ENCODE peak calls at places on chromosomes 1 and 21, in seven cellular contexts. K is endothelial cell; L is activated CD4-positive, alpha-beta T cell treated with anti-CD3 and anti-CD28 coated beads for 48 hours; W is activated CD4-positive, alpha-beta memory T cell treated with anti-CD3 and anti-CD28 coated beads, Interleukin-2, amount 10 ng/mL, durations not matched to agents 7 days and 5 days; V is WERI-Rb-1; P is stimulated activated CD4-positive, alpha-beta T cell treated with anti-CD3 and anti-CD28 coated beads, TNF-alpha, amount 100 ng/mL, for 24 hours; N is activated naive CD4-positive, alpha-beta T cell. T is an unnamed sample.

GRCh38 chr1:36160949-36161485 is 5.1 kb downstream of the MAP7D1 start:
- DNase-seq in L (peak), P (peak), W (peak), N (peak), V (peak), K (peak), T (peak)

GRCh38 chr1:37753473-37754321 is 11.2 kb downstream of the EPHA10 start:
- DNase-seq in L (no peak), W (no peak), N (no peak), V (no peak), K (no peak), P (no peak), T (no peak)

GRCh38 chr1:36753451-36753850 is 270.7 kb upstream of the CSF3R start:
- DNase-seq in N (no peak), L (no peak), V (no peak), W (no peak), P (no peak), K (no peak), T (no peak)

GRCh38 chr1:117699953-117700352 is 94.1 kb downstream of the TENT5C start:
- DNase-seq in K (no peak), L (no peak), W (no peak), N (no peak), P (no peak), V (no peak), T (no peak)

GRCh38 chr1:230067441-230067870 is 418 bp downstream of the GALNT2 start:
- DNase-seq in L (peak), K (no peak), V (no peak), N (no peak), P (no peak), W (no peak), T (no peak)

GRCh38 chr1:22267413-22268257 is 124.7 kb upstream of the WNT4 start:
- DNase-seq in V (no peak), L (no peak), N (no peak), K (no peak), W (no peak), P (no peak), T (no peak)

GRCh38 chr1:10962483-10962882 is 50.0 kb upstream of the TARDBP start:
- DNase-seq in N (no peak), W (no peak), L (no peak), K (no peak), V (peak), P (no peak), T (no peak)

GRCh38 chr1:39170731-39171375 is 33.6 kb upstream of the MACF1 start:
- DNase-seq in N (no peak), K (no peak), L (no peak), P (no peak), V (peak), W (no peak), T (no peak)

GRCh38 chr1:176325664-176326063 is 118.6 kb upstream of the COP1 start:
- DNase-seq in K (no peak), W (no peak), L (no peak), P (no peak), N (no peak), V (no peak), T (no peak)

GRCh38 chr1:6244401-6245054 is 549 bp downstream of the HES3 start:
- DNase-seq in K (no peak), W (no peak), P (no peak), L (no peak), V (no peak), N (no peak), T (no peak)

GRCh38 chr1:150273310-150273709 is 720 bp downstream of the C1orf54 start:
- DNase-seq in L (no peak), V (no peak), W (no peak), K (no peak), P (no peak), N (no peak), T (no peak)

GRCh38 chr1:18705811-18706210 is 75.2 kb downstream of the PAX7 start:
- DNase-seq in L (no peak), K (no peak), N (no peak), W (no peak), P (no peak), V (peak), T (no peak)

GRCh38 chr1:39632491-39633417 is 6.7 kb downstream of the HEYL start:
- DNase-seq in P (no peak), N (no peak), K (peak), W (no peak), L (no peak), V (peak), T (no peak)

GRCh38 chr1:225694151-225694603 is 41.3 kb upstream of the ENAH start:
- DNase-seq in K (no peak), L (no peak), P (no peak), W (no peak), V (no peak), N (no peak), T (no peak)

GRCh38 chr21:33324311-33325221 is at the start of gene IFNAR1:
- DNase-seq in N (peak), P (peak), W (peak), L (peak), V (peak), K (peak), T (peak)

GRCh38 chr21:31316488-31317169 is 27.4 kb downstream of the TIAM1 start:
- DNase-seq in V (no peak), L (no peak), K (peak), W (no peak), P (no peak), N (no peak), T (no peak)

GRCh38 chr1:183827801-183828200 is 22.9 kb downstream of the RGL1 start:
- DNase-seq in V (no peak), L (no peak), W (no peak), K (no peak), P (no peak), N (no peak), T (no peak)

GRCh38 chr1:23599125-23599524 is 39.8 kb upstream of the ID3 start:
- DNase-seq in V (no peak), L (no peak), K (no peak), N (no peak), P (no peak), W (no peak), T (no peak)

GRCh38 chr1:56339786-56340465 is 239.4 kb downstream of the PLPP3 start:
- DNase-seq in N (no peak), L (no peak), K (no peak), V (no peak), P (no peak), W (no peak), T (no peak)

GRCh38 chr1:212161231-212161781 is 123.9 kb upstream of the PPP2R5A start:
- DNase-seq in N (no peak), P (no peak), K (no peak), V (no peak), W (no peak), L (peak), T (no peak)

GRCh38 chr1:147168626-147169058 is 3.6 kb downstream of the PRKAB2 start:
- DNase-seq in L (no peak), N (no peak), P (no peak), K (no peak), V (no peak), W (no peak), T (no peak)

GRCh38 chr1:105793541-105794146 is 1262.8 kb upstream of the PRMT6 start:
- DNase-seq in K (peak), V (peak), L (peak), N (no peak), W (no peak), P (no peak), T (no peak)

GRCh38 chr21:42366292-42367010 is at the start of gene TFF1:
- DNase-seq in L (no peak), P (no peak), W (no peak), N (no peak), V (peak), K (no peak), T (no peak)

GRCh38 chr1:172449585-172450523 is 6.0 kb upstream of the PIGC start:
- DNase-seq in K (peak), P (no peak), V (peak), N (no peak), W (peak), L (peak), T (no peak)

GRCh38 chr21:45630066-45630694 is 13.3 kb upstream of the PCBP3 start:
- DNase-seq in K (no peak), P (no peak), L (no peak), V (no peak), N (no peak), W (no peak), T (no peak)

GRCh38 chr1:239952348-239953307 is 139.1 kb upstream of the FMN2 start:
- DNase-seq in W (no peak), K (peak), V (peak), N (no peak), L (peak), P (no peak), T (no peak)

GRCh38 chr1:203682401-203683383 is 56.1 kb downstream of the ATP2B4 start:
- DNase-seq in N (peak), K (peak), P (peak), V (no peak), W (peak), L (peak), T (peak)

GRCh38 chr1:61269648-61270047 is 187.3 kb downstream of the NFIA start:
- DNase-seq in W (no peak), N (no peak), V (no peak), L (no peak), P (no peak), K (no peak), T (no peak)

GRCh38 chr1:232385221-232385620 is 244.7 kb downstream of the SIPA1L2 start:
- DNase-seq in W (no peak), P (no peak), N (no peak), K (no peak), L (no peak), V (no peak), T (no peak)

GRCh38 chr21:17607684-17608083 is 5.0 kb downstream of the BTG3 start:
- DNase-seq in P (no peak), L (no peak), N (no peak), W (no peak), K (no peak), V (no peak), T (no peak)

GRCh38 chr1:12075195-12076114 is 12.4 kb downstream of the TNFRSF8 start:
- DNase-seq in L (no peak), V (no peak), W (no peak), N (no peak), K (no peak), P (no peak), T (no peak)

GRCh38 chr1:12477936-12478611 is 139.9 kb downstream of the DHRS3 start:
- DNase-seq in P (no peak), L (peak), W (no peak), V (no peak), K (no peak), N (no peak), T (no peak)

GRCh38 chr1:92994105-92994712 is 32.9 kb upstream of the DIPK1A start:
- DNase-seq in K (peak), L (peak), N (peak), W (peak), P (peak), V (peak), T (peak)

GRCh38 chr1:168407832-168408530 is 127.3 kb downstream of the TBX19 start:
- DNase-seq in W (no peak), V (no peak), L (no peak), K (no peak), N (no peak), P (no peak), T (no peak)

GRCh38 chr1:17874231-17874630 is 119.1 kb downstream of the ACTL8 start:
- DNase-seq in K (no peak), L (no peak), N (no peak), W (no peak), P (no peak), V (no peak), T (no peak)

GRCh38 chr1:229563241-229563640 is 4.7 kb upstream of the ABCB10 start:
- DNase-seq in L (no peak), W (no peak), P (no peak), V (peak), N (no peak), K (no peak), T (no peak)

GRCh38 chr1:150575518-150576366 is 3.7 kb downstream of the MCL1 start:
- DNase-seq in P (no peak), N (no peak), V (no peak), L (no peak), W (no peak), K (no peak), T (no peak)

GRCh38 chr1:226626577-226626956 is 78.0 kb downstream of the STUM start:
- DNase-seq in N (peak), V (peak), K (peak), W (peak), P (peak), L (peak), T (peak)

T was measured in T-helper 9 cell.